ENCODE peak calls at places on chromosomes 2 and 18, in four cellular contexts. F is GM12865, G is lung, Q is GM13976. O is an unnamed sample.

GRCh38 chr2:206955253-206955652 is 15.9 kb downstream of the CPO start:
- DNase-seq in Q (no peak), G (no peak), F (no peak), O (no peak)

GRCh38 chr2:25936889-25937545 is 45.3 kb downstream of the KIF3C start:
- DNase-seq in Q (no peak), F (no peak), G (no peak), O (no peak)

GRCh38 chr2:219106251-219106650 is 45.5 kb upstream of the IHH start:
- DNase-seq in Q (no peak), G (no peak), F (no peak), O (no peak)

GRCh38 chr2:100756704-100757103 is 63.2 kb upstream of the NPAS2 start:
- DNase-seq in Q (no peak), F (no peak), G (no peak), O (no peak)

GRCh38 chr2:219293736-219294201 is 14.6 kb downstream of the DNAJB2 start:
- DNase-seq in F (no peak), G (no peak), Q (peak; percentile 25), O (no peak)

GRCh38 chr2:26550276-26551015 is 72.5 kb upstream of the OTOF start:
- DNase-seq in G (no peak), Q (no peak), F (no peak), O (no peak)

GRCh38 chr2:69225933-69226332 is 161.1 kb downstream of the GFPT1 start:
- DNase-seq in Q (no peak), F (no peak), G (no peak), O (no peak)

GRCh38 chr2:233356546-233357308 is 2.4 kb downstream of the DGKD start:
- DNase-seq in Q (peak; percentile 3), F (peak; percentile 44), G (no peak), O (peak; percentile 24)

GRCh38 chr2:126942427-126943203 is 43.9 kb downstream of the TEX51 start:
- DNase-seq in Q (no peak), F (no peak), G (no peak), O (no peak)

GRCh38 chr2:58660046-58660445 is 418.9 kb upstream of the FANCL start:
- DNase-seq in F (no peak), Q (no peak), G (no peak), O (no peak)

GRCh38 chr18:46771141-46771540 is 14.3 kb upstream of the ST8SIA5 start:
- DNase-seq in Q (no peak), G (no peak), F (no peak), O (no peak)

GRCh38 chr2:109535217-109535946 is 78.4 kb downstream of the SEPTIN10 start:
- DNase-seq in G (no peak), F (no peak), Q (no peak), O (no peak)

GRCh38 chr2:163043201-163043600 is 204.6 kb upstream of the KCNH7 start:
- DNase-seq in Q (no peak), F (no peak), G (no peak), O (no peak)

GRCh38 chr2:45067859-45068642 is 58.8 kb upstream of the SIX2 start:
- DNase-seq in F (no peak), G (no peak), Q (no peak), O (no peak)

GRCh38 chr2:40204268-40204667 is 247.6 kb downstream of the SLC8A1 start:
- DNase-seq in F (no peak), Q (no peak), G (no peak), O (no peak)

GRCh38 chr2:120976501-120977307 is 241.0 kb downstream of the GLI2 start:
- DNase-seq in F (no peak), G (no peak), Q (no peak), O (no peak)

GRCh38 chr2:37881397-37881796 is 43.7 kb upstream of the RMDN2 start:
- DNase-seq in Q (no peak), G (no peak), F (no peak), O (no peak)

GRCh38 chr18:13264986-13265900 is 46.7 kb downstream of the LDLRAD4 start:
- DNase-seq in G (no peak), Q (no peak), F (no peak), O (no peak)

GRCh38 chr2:68134120-68134519 is 23.6 kb upstream of the PNO1 start:
- DNase-seq in Q (no peak), F (no peak), G (no peak), O (no peak)

GRCh38 chr2:196130039-196130825 is 41.1 kb downstream of the STK17B start:
- DNase-seq in G (no peak), Q (no peak), F (peak; percentile 23), O (no peak)

GRCh38 chr18:10463096-10463495 is 8.7 kb downstream of the APCDD1 start:
- DNase-seq in Q (no peak), G (no peak), F (no peak), O (no peak)

GRCh38 chr2:53802617-53803115 is 15.8 kb downstream of the ERLEC1 start:
- DNase-seq in G (no peak), F (no peak), Q (no peak), O (no peak)

GRCh38 chr2:206983156-206983875 is 44.0 kb downstream of the CPO start:
- DNase-seq in F (no peak), Q (no peak), G (no peak), O (no peak)

GRCh38 chr2:70385966-70386595 is 84.2 kb upstream of the FAM136A start:
- DNase-seq in Q (no peak), G (no peak), F (no peak), O (no peak)

GRCh38 chr18:44579028-44579692 is 101.5 kb upstream of the SETBP1 start:
- DNase-seq in F (peak; percentile 35), G (no peak), Q (peak; percentile 44), O (no peak)

GRCh38 chr2:147559068-147559467 is 285.8 kb upstream of the ACVR2A start:
- DNase-seq in G (no peak), F (no peak), Q (no peak), O (no peak)

GRCh38 chr2:179812501-179812900 is 48.9 kb downstream of the ZNF385B start:
- DNase-seq in G (no peak), Q (no peak), F (no peak), O (no peak)

GRCh38 chr2:74006424-74006823 is 21.7 kb downstream of the TET3 start:
- DNase-seq in F (no peak), G (no peak), Q (no peak), O (no peak)

GRCh38 chr18:65852273-65852672 is 101.5 kb downstream of the CDH7 start:
- DNase-seq in Q (no peak), F (no peak), G (no peak), O (no peak)

GRCh38 chr2:201839727-201840126 is 33.4 kb downstream of the CDK15 start:
- DNase-seq in Q (no peak), F (no peak), G (no peak), O (no peak)

DNA sequence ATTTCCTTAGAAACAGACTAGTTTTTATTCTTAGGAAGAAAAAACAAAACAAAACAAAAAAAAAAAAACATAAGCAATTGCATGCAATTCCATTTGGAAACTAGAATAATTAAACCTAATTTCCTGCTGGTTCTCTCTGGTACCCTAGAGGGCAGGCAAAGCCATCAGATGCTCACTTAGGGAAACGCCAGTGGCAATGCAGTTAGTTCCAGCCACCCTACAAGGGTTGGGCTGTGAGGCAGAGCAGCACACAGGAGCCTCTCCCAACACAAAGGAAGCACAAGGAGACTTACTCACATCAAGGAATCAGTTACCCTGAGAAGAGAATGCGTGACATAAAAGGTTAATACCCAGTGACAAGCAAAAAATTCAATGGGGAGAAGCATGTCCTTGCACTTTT is 28.8 kb downstream of the CCDC93 start:
- DNase-seq in G (no peak), Q (no peak), F (no peak), O (no peak)
- TF ChIP-seq CTCF in G (no peak), Q (no peak), F (no peak), O (no peak)

DNA sequence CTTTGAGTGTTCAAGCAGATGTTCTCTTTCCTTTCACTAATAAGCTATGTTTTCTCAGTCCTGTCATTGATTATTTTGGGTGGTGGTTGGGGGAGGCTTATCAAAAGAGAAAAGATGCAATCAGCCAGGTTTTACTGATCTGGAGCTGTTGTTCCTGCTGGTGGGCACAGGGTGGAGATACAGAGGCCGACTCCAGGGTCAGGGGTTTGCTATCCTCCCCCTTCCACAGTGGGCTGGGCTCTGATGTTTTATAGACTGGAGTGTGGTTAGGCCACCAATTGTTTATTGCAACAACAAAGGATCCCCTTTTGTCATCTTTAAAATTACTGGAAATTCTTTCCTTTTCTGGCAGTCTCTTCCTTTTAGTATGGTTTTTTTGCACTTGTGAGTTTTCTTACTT is 120.5 kb downstream of the TANC1 start:
- DNase-seq in F (no peak), Q (no peak), G (no peak), O (no peak)
- TF ChIP-seq CTCF in F (no peak), Q (no peak), G (no peak), O (no peak)

DNA sequence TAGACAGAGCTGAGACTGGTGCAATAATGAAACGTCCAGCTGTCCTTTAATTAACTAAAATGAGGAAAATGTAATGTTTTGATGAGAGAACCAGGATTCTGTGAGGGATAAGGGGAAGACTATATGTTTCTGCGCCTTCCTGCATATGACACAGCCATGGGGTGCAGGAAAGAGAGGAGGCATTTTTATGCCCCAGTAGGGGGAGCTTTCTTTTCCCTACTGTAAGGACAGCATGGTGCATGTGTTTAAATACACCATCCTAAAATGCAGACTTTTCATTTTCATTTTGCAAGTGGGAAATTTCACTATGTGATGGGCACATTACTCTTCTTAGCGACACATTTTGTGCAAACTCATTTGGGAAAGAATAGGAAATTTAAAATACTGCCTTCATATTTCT is 446.1 kb downstream of the ARHGAP15 start:
- DNase-seq in Q (no peak), G (no peak), F (no peak), O (no peak)
- TF ChIP-seq CTCF in Q (no peak), G (no peak), F (peak; percentile 10), O (no peak)

DNA sequence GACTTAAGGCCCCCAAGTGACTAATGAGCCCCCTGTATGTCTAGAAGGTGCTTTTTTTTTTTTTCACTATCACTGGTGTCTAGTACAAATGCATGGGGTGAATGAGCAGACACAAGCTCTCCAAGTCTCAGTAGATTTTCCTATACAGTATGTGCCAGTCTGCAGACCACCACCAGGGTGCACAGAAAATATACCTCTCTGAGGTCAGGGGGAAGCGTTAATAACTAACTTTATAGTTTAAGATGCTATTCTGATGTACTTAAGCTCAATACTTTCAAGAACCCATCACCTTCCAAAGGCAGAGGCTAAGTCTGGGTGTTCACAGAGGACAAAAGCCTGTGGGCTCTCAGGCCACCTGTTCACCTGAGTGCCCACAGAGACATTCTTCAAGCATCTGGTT is 534.8 kb downstream of the TNS1 start:
- DNase-seq in Q (no peak), G (no peak), F (no peak), O (no peak)
- TF ChIP-seq CTCF in Q (no peak), G (no peak), F (no peak), O (no peak)

GRCh38 chr2:28228419-28228995 is 164.2 kb upstream of the FOSL2 start:
- DNase-seq in F (peak; percentile 4), G (no peak), Q (no peak), O (no peak)
- TF ChIP-seq CTCF in F (no peak), G (no peak), Q (no peak), O (no peak)

GRCh38 chr2:101998556-101999121 is 6.9 kb downstream of the IL1R2 start:
- DNase-seq in G (no peak), Q (no peak), F (peak; percentile 62), O (no peak)
- TF ChIP-seq CTCF in G (no peak), Q (no peak), F (no peak), O (no peak)

GRCh38 chr2:234747032-234747431 is 204.8 kb upstream of the SH3BP4 start:
- DNase-seq in G (no peak), Q (no peak), F (no peak), O (no peak)

GRCh38 chr2:234747833-234748559 is 203.8 kb upstream of the SH3BP4 start:
- DNase-seq in G (peak; percentile 7), F (no peak), Q (no peak), O (no peak)

GRCh38 chr2:234741976-234742375 is 209.8 kb upstream of the SH3BP4 start:
- DNase-seq in Q (no peak), G (no peak), F (no peak), O (no peak)

GRCh38 chr2:234745347-234745746 is 206.5 kb upstream of the SH3BP4 start:
- DNase-seq in F (no peak), G (no peak), Q (no peak), O (no peak)
- TF ChIP-seq CTCF in F (peak; percentile 17), G (no peak), Q (no peak), O (no peak)